ENCODE peak calls at places on chromosomes 16 and 17, in nine cellular contexts. One of them, this sample, is unnamed.

GRCh38 chr17:50534222-50534978 is 1.9 kb downstream of the EPN3 start:
- DNase-seq in HuH-7.5: no peak
- DNase-seq in DMS 273 treated with DMSO at 0.1 percent for 48 hours: no peak
- DNase-seq in transverse colon: peak; percentile 80
- DNase-seq in thoracic aorta: no peak
- DNase-seq in lower lobe of right lung: peak; percentile 56
- DNase-seq in AG09309: no peak
- DNase-seq in endothelial cell: no peak
- DNase-seq in lower leg skin: peak; percentile 89
- DNase-seq in this sample: no peak

GRCh38 chr16:67661864-67662652 is 1.3 kb downstream of the PARD6A start:
- DNase-seq in HuH-7.5: peak; percentile 25
- DNase-seq in DMS 273 treated with DMSO at 0.1 percent for 48 hours: no peak
- DNase-seq in transverse colon: no peak
- DNase-seq in thoracic aorta: no peak
- DNase-seq in lower lobe of right lung: no peak
- DNase-seq in AG09309: no peak
- DNase-seq in endothelial cell: no peak
- DNase-seq in lower leg skin: no peak
- DNase-seq in this sample: no peak

GRCh38 chr16:23597003-23597756 is 1.1 kb upstream of the NDUFAB1 start:
- DNase-seq in HuH-7.5: peak; percentile 16
- DNase-seq in DMS 273 treated with DMSO at 0.1 percent for 48 hours: peak; percentile 8
- DNase-seq in transverse colon: peak; percentile 18
- DNase-seq in thoracic aorta: no peak
- DNase-seq in lower lobe of right lung: no peak
- DNase-seq in AG09309: no peak
- DNase-seq in endothelial cell: peak; percentile 31
- DNase-seq in lower leg skin: no peak
- DNase-seq in this sample: peak; percentile 78

GRCh38 chr16:21162661-21163151 is 4.2 kb downstream of the LDAF1 start:
- DNase-seq in HuH-7.5: no peak
- DNase-seq in DMS 273 treated with DMSO at 0.1 percent for 48 hours: peak; percentile 20
- DNase-seq in transverse colon: no peak
- DNase-seq in thoracic aorta: no peak
- DNase-seq in lower lobe of right lung: no peak
- DNase-seq in AG09309: no peak
- DNase-seq in endothelial cell: no peak
- DNase-seq in lower leg skin: peak; percentile 90
- DNase-seq in this sample: no peak

GRCh38 chr17:33112763-33113162 is 121.1 kb downstream of the SPACA3 start:
- DNase-seq in HuH-7.5: no peak
- DNase-seq in DMS 273 treated with DMSO at 0.1 percent for 48 hours: no peak
- DNase-seq in transverse colon: no peak
- DNase-seq in thoracic aorta: no peak
- DNase-seq in lower lobe of right lung: no peak
- DNase-seq in AG09309: no peak
- DNase-seq in endothelial cell: no peak
- DNase-seq in lower leg skin: no peak
- DNase-seq in this sample: no peak

GRCh38 chr17:9837551-9838471 is 12.1 kb downstream of the GLP2R start:
- DNase-seq in HuH-7.5: no peak
- DNase-seq in DMS 273 treated with DMSO at 0.1 percent for 48 hours: no peak
- DNase-seq in transverse colon: peak; percentile 17
- DNase-seq in thoracic aorta: no peak
- DNase-seq in lower lobe of right lung: no peak
- DNase-seq in AG09309: no peak
- DNase-seq in endothelial cell: no peak
- DNase-seq in lower leg skin: peak; percentile 87
- DNase-seq in this sample: no peak

GRCh38 chr17:68832140-68832871 is 122.9 kb downstream of the ABCA8 start:
- DNase-seq in HuH-7.5: no peak
- DNase-seq in DMS 273 treated with DMSO at 0.1 percent for 48 hours: no peak
- DNase-seq in transverse colon: peak; percentile 12
- DNase-seq in thoracic aorta: no peak
- DNase-seq in lower lobe of right lung: no peak
- DNase-seq in AG09309: no peak
- DNase-seq in endothelial cell: no peak
- DNase-seq in lower leg skin: no peak
- DNase-seq in this sample: peak; percentile 37

GRCh38 chr17:8825802-8826201 is 26.6 kb upstream of the MFSD6L start:
- DNase-seq in HuH-7.5: no peak
- DNase-seq in DMS 273 treated with DMSO at 0.1 percent for 48 hours: no peak
- DNase-seq in transverse colon: no peak
- DNase-seq in thoracic aorta: no peak
- DNase-seq in lower lobe of right lung: no peak
- DNase-seq in AG09309: no peak
- DNase-seq in endothelial cell: no peak
- DNase-seq in lower leg skin: peak; percentile 43
- DNase-seq in this sample: no peak

GRCh38 chr17:76188213-76189060 is 47.4 kb upstream of the FOXJ1 start:
- DNase-seq in HuH-7.5: no peak
- DNase-seq in DMS 273 treated with DMSO at 0.1 percent for 48 hours: no peak
- DNase-seq in transverse colon: no peak
- DNase-seq in thoracic aorta: no peak
- DNase-seq in lower lobe of right lung: no peak
- DNase-seq in AG09309: no peak
- DNase-seq in endothelial cell: no peak
- DNase-seq in lower leg skin: no peak
- DNase-seq in this sample: no peak

GRCh38 chr16:81710596-81710995 is 68.5 kb upstream of the PLCG2 start:
- DNase-seq in HuH-7.5: no peak
- DNase-seq in DMS 273 treated with DMSO at 0.1 percent for 48 hours: no peak
- DNase-seq in transverse colon: no peak
- DNase-seq in thoracic aorta: no peak
- DNase-seq in lower lobe of right lung: no peak
- DNase-seq in AG09309: no peak
- DNase-seq in endothelial cell: no peak
- DNase-seq in lower leg skin: no peak
- DNase-seq in this sample: no peak

GRCh38 chr17:9924735-9925191 is 19.7 kb upstream of the RCVRN start:
- DNase-seq in HuH-7.5: peak; percentile 31
- DNase-seq in DMS 273 treated with DMSO at 0.1 percent for 48 hours: peak; percentile 43
- DNase-seq in transverse colon: no peak
- DNase-seq in thoracic aorta: no peak
- DNase-seq in lower lobe of right lung: no peak
- DNase-seq in AG09309: peak; percentile 20
- DNase-seq in endothelial cell: peak; percentile 34
- DNase-seq in lower leg skin: no peak
- DNase-seq in this sample: no peak